ENCODE peak calls at places on chromosomes 13 and 19, in nine cellular contexts. F is ovary; T is PC-9; C is heart right ventricle; G is HTR-8/SVneo; S is ELF-1; D is effector CD4-positive, alpha-beta T cell; U is AG08396; O is IMR-90. A is an unnamed sample.

GRCh38 chr13:26663801-26664200 is 96.8 kb downstream of the GPR12 start:
- DNase-seq in O (no peak), F (no peak), U (no peak), D (no peak), S (no peak), T (no peak), C (no peak), G (no peak), A (no peak)

GRCh38 chr13:95497307-95497943 is 55.1 kb upstream of the CLDN10 start:
- DNase-seq in T (no peak), F (no peak), D (no peak), C (peak), G (no peak), S (no peak), U (no peak), O (no peak), A (no peak)

GRCh38 chr13:66915596-66916185 is 314.4 kb downstream of the PCDH9 start:
- DNase-seq in G (no peak), C (no peak), O (peak), U (no peak), T (no peak), S (no peak), F (no peak), D (no peak), A (no peak)

GRCh38 chr19:43430142-43430710 is 15.5 kb downstream of the TEX101 start:
- DNase-seq in F (no peak), G (no peak), U (no peak), C (no peak), O (no peak), D (no peak), T (peak), S (no peak), A (peak)

GRCh38 chr13:109737046-109737573 is 49.3 kb downstream of the IRS2 start:
- DNase-seq in S (no peak), U (no peak), G (no peak), O (no peak), F (no peak), T (no peak), C (peak), D (no peak), A (no peak)

GRCh38 chr13:20828540-20829364 is 55.0 kb upstream of the EEF1AKMT1 start:
- DNase-seq in U (peak), C (peak), S (peak), T (peak), O (peak), F (no peak), G (no peak), D (peak), A (peak)

GRCh38 chr19:41273076-41273475 is 8.9 kb downstream of the HNRNPUL1 start:
- DNase-seq in G (no peak), C (no peak), S (no peak), U (no peak), D (no peak), O (no peak), T (no peak), F (peak), A (no peak)

GRCh38 chr13:110414283-110414682 is 107.2 kb downstream of the COL4A2 start:
- DNase-seq in G (no peak), O (no peak), U (no peak), D (no peak), F (no peak), S (no peak), C (peak), T (no peak), A (no peak)

GRCh38 chr13:44132710-44133109 is 240.9 kb upstream of the SERP2 start:
- DNase-seq in S (no peak), F (no peak), O (peak), G (no peak), D (no peak), C (peak), U (no peak), T (peak), A (no peak)

GRCh38 chr19:1253514-1254080 is 5.2 kb downstream of the MIDN start:
- DNase-seq in O (peak), C (no peak), G (no peak), D (no peak), U (no peak), S (no peak), F (peak), T (peak), A (no peak)

GRCh38 chr13:36447501-36447900 is 15.2 kb downstream of the CCNA1 start:
- DNase-seq in D (no peak), U (no peak), C (no peak), T (no peak), S (no peak), O (no peak), G (no peak), F (no peak), A (no peak)

GRCh38 chr19:45358213-45358792 is 12.1 kb downstream of the ERCC2 start:
- DNase-seq in U (no peak), C (no peak), S (no peak), O (no peak), G (no peak), T (no peak), D (no peak), F (no peak), A (no peak)

GRCh38 chr19:38930776-38931761 is at the start of gene MRPS12:
- DNase-seq in U (peak), D (peak), G (peak), F (peak), T (peak), O (peak), S (peak), C (peak), A (peak)

GRCh38 chr19:10981496-10981895 is 20.7 kb downstream of the SMARCA4 start:
- DNase-seq in O (peak), S (no peak), T (no peak), U (peak), G (no peak), C (no peak), F (no peak), D (no peak), A (no peak)

GRCh38 chr19:991174-991931 is 7.2 kb downstream of the WDR18 start:
- DNase-seq in T (peak), D (peak), U (peak), C (no peak), S (peak), G (no peak), F (no peak), O (peak), A (peak)

GRCh38 chr19:5172859-5173577 is 167.6 kb downstream of the PTPRS start:
- DNase-seq in F (no peak), O (peak), U (peak), D (no peak), G (peak), C (no peak), T (peak), S (no peak), A (no peak)

A was measured in effector CD8-positive, alpha-beta T cell.